ENCODE peak calls at places on chromosome 16, in five cellular contexts. One of them, this sample, is unnamed. For H3K36me3, the result is how much of the 10 kb centered on the place peaks cover.

GRCh38 chr16:53792161-53792951 is 88.4 kb downstream of the FTO start:
- DNase-seq in Peyer's patch: no peak
- DNase-seq in tibial nerve: no peak
- DNase-seq in lung: no peak
- DNase-seq in kidney epithelial cell: no peak
- DNase-seq in this sample: no peak

GRCh38 chr16:31477220-31478216 is 5.4 kb upstream of the SLC5A2 start:
- DNase-seq in Peyer's patch: peak
- DNase-seq in tibial nerve: no peak
- DNase-seq in lung: peak
- DNase-seq in kidney epithelial cell: no peak
- DNase-seq in this sample: no peak

GRCh38 chr16:72094266-72094610 is 591 bp downstream of the DHX38 start:
- DNase-seq in Peyer's patch: no peak
- DNase-seq in tibial nerve: no peak
- DNase-seq in lung: no peak
- DNase-seq in kidney epithelial cell: no peak
- DNase-seq in this sample: no peak

GRCh38 chr16:3838600-3839401 is 41.7 kb downstream of the CREBBP start:
- DNase-seq in Peyer's patch: no peak
- DNase-seq in tibial nerve: no peak
- DNase-seq in lung: no peak
- DNase-seq in kidney epithelial cell: no peak
- DNase-seq in this sample: no peak

GRCh38 chr16:68332411-68333121 is 21.7 kb downstream of the PRMT7 start:
- DNase-seq in Peyer's patch: no peak
- DNase-seq in tibial nerve: peak
- DNase-seq in lung: peak
- DNase-seq in kidney epithelial cell: no peak
- DNase-seq in this sample: no peak

GRCh38 chr16:10835281-10835931 is 16.8 kb upstream of the TVP23A start:
- DNase-seq in Peyer's patch: no peak
- DNase-seq in tibial nerve: no peak
- DNase-seq in lung: no peak
- DNase-seq in kidney epithelial cell: no peak
- DNase-seq in this sample: no peak

GRCh38 chr16:82756283-82756599 is 129.5 kb downstream of the CDH13 start:
- DNase-seq in Peyer's patch: no peak
- DNase-seq in tibial nerve: no peak
- DNase-seq in lung: no peak
- DNase-seq in kidney epithelial cell: no peak
- DNase-seq in this sample: no peak

GRCh38 chr16:89696598-89697128 is 4.8 kb downstream of the SPATA2L start:
- DNase-seq in Peyer's patch: peak
- DNase-seq in tibial nerve: no peak
- DNase-seq in lung: no peak
- DNase-seq in kidney epithelial cell: no peak
- DNase-seq in this sample: no peak

GRCh38 chr16:56106527-56106926 is 84.8 kb upstream of the GNAO1 start:
- DNase-seq in Peyer's patch: no peak
- DNase-seq in tibial nerve: no peak
- DNase-seq in lung: no peak
- DNase-seq in kidney epithelial cell: no peak
- DNase-seq in this sample: no peak

GRCh38 chr16:80791411-80791810 is 13.0 kb downstream of the CDYL2 start:
- DNase-seq in Peyer's patch: no peak
- DNase-seq in tibial nerve: no peak
- DNase-seq in lung: no peak
- DNase-seq in kidney epithelial cell: no peak
- DNase-seq in this sample: no peak

GRCh38 chr16:4376126-4376819 is 4.6 kb downstream of the VASN start:
- DNase-seq in Peyer's patch: no peak
- DNase-seq in tibial nerve: peak
- DNase-seq in lung: peak
- DNase-seq in kidney epithelial cell: no peak
- DNase-seq in this sample: no peak

DNA sequence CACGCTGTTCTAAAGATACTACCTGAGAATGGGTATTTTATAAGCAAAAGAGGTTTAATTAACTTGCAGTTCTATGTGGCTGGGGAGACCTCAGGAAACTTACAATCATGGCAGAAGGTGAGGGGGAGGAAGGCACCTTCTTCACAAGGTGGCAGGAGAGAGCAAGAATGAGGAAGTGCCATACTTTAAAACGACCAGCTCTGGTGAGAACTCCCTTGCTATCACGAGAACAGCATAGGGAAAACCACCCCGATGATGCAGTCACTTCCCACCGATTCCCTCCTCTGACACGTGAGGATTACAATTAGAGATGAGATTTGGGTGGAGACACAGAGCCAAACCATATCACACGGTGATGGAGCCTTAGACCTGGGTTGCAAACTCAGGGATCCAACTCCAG is 317.5 kb upstream of the EEF2KMT start:
- DNase-seq in Peyer's patch: no peak
- DNase-seq in tibial nerve: no peak
- DNase-seq in lung: no peak
- DNase-seq in kidney epithelial cell: no peak
- DNase-seq in this sample: no peak
- TF ChIP-seq CTCF in Peyer's patch: no peak
- TF ChIP-seq CTCF in tibial nerve: no peak
- TF ChIP-seq CTCF in lung: no peak
- TF ChIP-seq CTCF in kidney epithelial cell: no peak
- TF ChIP-seq CTCF in this sample: no peak

GRCh38 chr16:8641671-8642070 is 20.2 kb downstream of the METTL22 start:
- DNase-seq in Peyer's patch: no peak
- DNase-seq in tibial nerve: no peak
- DNase-seq in lung: no peak
- DNase-seq in kidney epithelial cell: no peak
- DNase-seq in this sample: no peak
- H3K36me3 ChIP-seq in Peyer's patch: under half
- H3K36me3 ChIP-seq in tibial nerve: under half
- H3K36me3 ChIP-seq in lung: under half
- H3K36me3 ChIP-seq in kidney epithelial cell: under half
- H3K36me3 ChIP-seq in this sample: half or more

GRCh38 chr16:58678269-58678668 is 6.3 kb downstream of the SLC38A7 start:
- DNase-seq in Peyer's patch: no peak
- DNase-seq in tibial nerve: no peak
- DNase-seq in lung: no peak
- DNase-seq in kidney epithelial cell: no peak
- DNase-seq in this sample: no peak

GRCh38 chr16:58684001-58684353 is 593 bp downstream of the SLC38A7 start:
- DNase-seq in Peyer's patch: no peak
- DNase-seq in tibial nerve: no peak
- DNase-seq in lung: no peak
- DNase-seq in kidney epithelial cell: no peak
- DNase-seq in this sample: no peak

GRCh38 chr16:58684354-58685083 is at the start of gene SLC38A7:
- DNase-seq in Peyer's patch: peak
- DNase-seq in tibial nerve: peak
- DNase-seq in lung: peak
- DNase-seq in kidney epithelial cell: peak
- DNase-seq in this sample: peak

GRCh38 chr16:58679763-58680162 is 4.8 kb downstream of the SLC38A7 start:
- DNase-seq in Peyer's patch: no peak
- DNase-seq in tibial nerve: no peak
- DNase-seq in lung: no peak
- DNase-seq in kidney epithelial cell: no peak
- DNase-seq in this sample: no peak

GRCh38 chr16:58678716-58679115 is 5.9 kb downstream of the SLC38A7 start:
- DNase-seq in Peyer's patch: no peak
- DNase-seq in tibial nerve: no peak
- DNase-seq in lung: no peak
- DNase-seq in kidney epithelial cell: no peak
- DNase-seq in this sample: no peak
- TF ChIP-seq CTCF in Peyer's patch: peak
- TF ChIP-seq CTCF in tibial nerve: no peak
- TF ChIP-seq CTCF in lung: no peak
- TF ChIP-seq CTCF in kidney epithelial cell: peak
- TF ChIP-seq CTCF in this sample: peak

GRCh38 chr16:50322333-50322732 is 46.5 kb downstream of the BRD7 start:
- DNase-seq in Peyer's patch: no peak
- DNase-seq in tibial nerve: no peak
- DNase-seq in lung: no peak
- DNase-seq in kidney epithelial cell: no peak
- DNase-seq in this sample: no peak

GRCh38 chr16:50316102-50316847 is 49.9 kb downstream of the ADCY7 start:
- DNase-seq in Peyer's patch: no peak
- DNase-seq in tibial nerve: no peak
- DNase-seq in lung: no peak
- DNase-seq in kidney epithelial cell: no peak
- DNase-seq in this sample: no peak

GRCh38 chr16:50316848-50317630 is 50.7 kb downstream of the ADCY7 start:
- DNase-seq in Peyer's patch: no peak
- DNase-seq in tibial nerve: no peak
- DNase-seq in lung: no peak
- DNase-seq in kidney epithelial cell: no peak
- DNase-seq in this sample: no peak

GRCh38 chr16:50320310-50320709 is 48.5 kb downstream of the BRD7 start:
- DNase-seq in Peyer's patch: no peak
- DNase-seq in tibial nerve: no peak
- DNase-seq in lung: no peak
- DNase-seq in kidney epithelial cell: no peak
- DNase-seq in this sample: no peak

GRCh38 chr16:50318796-50319578 is 49.8 kb downstream of the BRD7 start:
- DNase-seq in Peyer's patch: no peak
- DNase-seq in tibial nerve: no peak
- DNase-seq in lung: no peak
- DNase-seq in kidney epithelial cell: no peak
- DNase-seq in this sample: no peak
- H3K36me3 ChIP-seq in Peyer's patch: under half
- H3K36me3 ChIP-seq in tibial nerve: under half
- H3K36me3 ChIP-seq in lung: under half
- H3K36me3 ChIP-seq in kidney epithelial cell: under half
- H3K36me3 ChIP-seq in this sample: half or more

GRCh38 chr16:22138482-22138881 is 23.8 kb upstream of the SDR42E2 start:
- DNase-seq in Peyer's patch: no peak
- DNase-seq in tibial nerve: no peak
- DNase-seq in lung: no peak
- DNase-seq in kidney epithelial cell: no peak
- DNase-seq in this sample: no peak

GRCh38 chr16:22139732-22140131 is 22.6 kb upstream of the SDR42E2 start:
- DNase-seq in Peyer's patch: no peak
- DNase-seq in tibial nerve: no peak
- DNase-seq in lung: no peak
- DNase-seq in kidney epithelial cell: no peak
- DNase-seq in this sample: no peak

GRCh38 chr16:22144520-22144919 is 17.8 kb upstream of the SDR42E2 start:
- DNase-seq in Peyer's patch: no peak
- DNase-seq in tibial nerve: no peak
- DNase-seq in lung: no peak
- DNase-seq in kidney epithelial cell: no peak
- DNase-seq in this sample: no peak

GRCh38 chr16:22139008-22139407 is 23.3 kb upstream of the SDR42E2 start:
- DNase-seq in Peyer's patch: no peak
- DNase-seq in tibial nerve: no peak
- DNase-seq in lung: peak
- DNase-seq in kidney epithelial cell: no peak
- DNase-seq in this sample: no peak

DNA sequence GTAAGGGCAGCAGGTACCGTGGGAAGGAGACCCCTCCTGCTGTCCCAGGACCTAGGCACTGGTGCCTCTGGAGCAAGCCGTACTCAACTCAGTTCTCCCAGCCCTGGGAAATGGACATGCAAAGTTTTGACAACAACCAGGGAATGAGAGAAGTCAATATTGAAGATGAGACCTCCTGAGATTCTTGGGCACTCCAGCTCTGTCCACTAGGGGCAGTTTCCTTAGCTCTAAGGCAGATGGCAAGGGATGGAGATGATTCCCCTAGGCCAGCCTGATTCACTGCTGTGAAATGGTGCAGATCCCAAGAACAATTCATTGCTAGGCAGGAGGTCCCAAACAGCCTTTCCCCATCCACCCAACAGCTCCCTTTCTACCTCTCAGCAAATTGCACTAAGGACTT is 20.6 kb upstream of the SDR42E2 start:
- DNase-seq in Peyer's patch: no peak
- DNase-seq in tibial nerve: no peak
- DNase-seq in lung: no peak
- DNase-seq in kidney epithelial cell: no peak
- DNase-seq in this sample: no peak
- TF ChIP-seq CTCF in Peyer's patch: peak
- TF ChIP-seq CTCF in tibial nerve: no peak
- TF ChIP-seq CTCF in lung: no peak
- TF ChIP-seq CTCF in kidney epithelial cell: peak
- TF ChIP-seq CTCF in this sample: peak

GRCh38 chr16:85374571-85374872 is 238.6 kb upstream of the GSE1 start:
- DNase-seq in Peyer's patch: no peak
- DNase-seq in tibial nerve: no peak
- DNase-seq in lung: no peak
- DNase-seq in kidney epithelial cell: no peak
- DNase-seq in this sample: no peak
- H3K36me3 ChIP-seq in Peyer's patch: under half
- H3K36me3 ChIP-seq in tibial nerve: under half
- H3K36me3 ChIP-seq in lung: under half
- H3K36me3 ChIP-seq in kidney epithelial cell: under half
- H3K36me3 ChIP-seq in this sample: under half

This sample was measured in RWPE2.